ENCODE peak calls at places on chromosomes 6 and 20, in eight cellular contexts. F is ovary, X is stomach, P is IMR-90, Z is esophagus squamous epithelium, C is upper lobe of left lung, M is K562, W is esophagus muscularis mucosa. H is an unnamed sample.

GRCh38 chr6:81105998-81106397 is 646.5 kb downstream of the TENT5A start:
- DNase-seq in F (no peak), Z (no peak), C (no peak), X (no peak), M (no peak), P (no peak), W (no peak), H (no peak)

GRCh38 chr6:89984926-89985743 is 90.9 kb downstream of the GJA10 start:
- DNase-seq in C (peak), M (peak), W (no peak), F (no peak), Z (no peak), X (no peak), P (peak), H (peak)

GRCh38 chr20:17735206-17735804 is 35.5 kb downstream of the BANF2 start:
- DNase-seq in Z (no peak), X (no peak), P (peak), W (no peak), M (no peak), C (no peak), F (no peak), H (no peak)

GRCh38 chr6:24902782-24903181 is 33.0 kb downstream of the RIPOR2 start:
- DNase-seq in M (no peak), C (no peak), X (no peak), Z (no peak), P (peak), F (no peak), W (no peak), H (no peak)

GRCh38 chr6:75747371-75747984 is 1.6 kb upstream of the MYO6 start:
- DNase-seq in C (peak), W (no peak), Z (no peak), P (no peak), M (no peak), F (no peak), X (peak), H (no peak)

GRCh38 chr6:150667977-150668716 is 68.5 kb downstream of the PLEKHG1 start:
- DNase-seq in X (peak), W (no peak), P (peak), F (peak), M (no peak), Z (no peak), C (peak), H (peak)

GRCh38 chr20:20452254-20452676 is 84.4 kb downstream of the INSM1 start:
- DNase-seq in M (no peak), F (no peak), X (peak), W (no peak), Z (peak), P (peak), C (peak), H (peak)

GRCh38 chr20:1402149-1402548 is 9.3 kb upstream of the FKBP1A start:
- DNase-seq in P (peak), Z (no peak), F (no peak), M (no peak), X (no peak), W (peak), C (no peak), H (no peak)

GRCh38 chr6:108559884-108560462 is 744 bp upstream of the FOXO3 start:
- DNase-seq in X (peak), F (peak), C (peak), Z (no peak), P (peak), M (peak), W (peak), H (no peak)

GRCh38 chr6:31407699-31408098 is 4.3 kb downstream of the MICA start:
- DNase-seq in P (peak), Z (no peak), C (no peak), X (no peak), F (no peak), W (no peak), M (no peak), H (no peak)

GRCh38 chr20:56628015-56628872 is 862 bp upstream of the TFAP2C start:
- DNase-seq in P (no peak), F (no peak), M (no peak), C (peak), W (no peak), Z (no peak), X (no peak), H (no peak)

GRCh38 chr6:37507082-37507481 is 7.4 kb upstream of the CCDC167 start:
- DNase-seq in X (no peak), C (no peak), F (no peak), Z (no peak), W (no peak), M (no peak), P (no peak), H (no peak)

GRCh38 chr6:15274696-15275387 is 29.0 kb downstream of the JARID2 start:
- DNase-seq in F (no peak), M (no peak), P (peak), Z (no peak), C (no peak), W (no peak), X (no peak), H (peak)

GRCh38 chr20:33679758-33680485 is 5.7 kb upstream of the NECAB3 start:
- DNase-seq in W (no peak), Z (no peak), M (peak), C (no peak), F (peak), X (no peak), P (no peak), H (no peak)
- TF ChIP-seq POLR2A in W (no peak), Z (no peak), M (no peak), C (no peak), F (no peak), X (no peak), P (no peak), H (no peak)

GRCh38 chr6:44298864-44299263 is 14.3 kb downstream of the AARS2 start:
- DNase-seq in M (no peak), F (no peak), X (no peak), Z (no peak), W (no peak), C (no peak), P (no peak), H (no peak)

GRCh38 chr6:44298055-44298803 is 14.9 kb downstream of the AARS2 start:
- DNase-seq in M (no peak), Z (no peak), W (no peak), P (no peak), F (no peak), C (no peak), X (no peak), H (no peak)

GRCh38 chr6:44301782-44302564 is 11.2 kb downstream of the AARS2 start:
- DNase-seq in C (no peak), Z (no peak), W (no peak), P (no peak), M (no peak), F (no peak), X (no peak), H (no peak)

GRCh38 chr6:44301106-44301505 is 12.0 kb downstream of the AARS2 start:
- DNase-seq in C (no peak), F (no peak), M (no peak), Z (no peak), P (no peak), W (no peak), X (no peak), H (no peak)

DNA sequence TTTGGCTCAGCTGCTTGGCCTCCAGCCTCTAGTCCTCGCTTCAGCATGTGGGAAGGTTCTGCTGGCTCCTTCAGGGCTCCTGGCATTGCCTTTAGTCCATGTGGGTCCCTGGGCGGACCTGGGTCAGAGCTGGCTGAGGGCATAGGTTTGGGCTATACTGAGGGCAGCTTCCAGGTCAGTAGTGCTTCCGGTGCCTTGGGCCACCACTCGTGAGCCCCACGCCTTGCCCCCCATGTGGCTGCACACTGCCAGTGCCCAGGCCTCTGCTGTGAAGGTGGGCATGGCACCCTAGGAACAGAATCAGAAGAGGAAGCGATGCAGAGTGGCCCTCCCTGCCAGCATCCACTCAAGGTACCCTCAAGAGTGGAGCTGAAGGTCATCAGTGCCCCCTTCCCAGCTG is 12.7 kb downstream of the AARS2 start:
- DNase-seq in M (no peak), F (no peak), C (no peak), P (no peak), W (no peak), X (no peak), Z (no peak), H (no peak)
- H3K27ac ChIP-seq in M (no peak), F (no peak), C (no peak), P (no peak), W (no peak), X (no peak), Z (no peak), H (no peak)

GRCh38 chr6:149470948-149471347 is 13.9 kb downstream of the ZC3H12D start:
- DNase-seq in W (no peak), Z (no peak), M (no peak), F (no peak), X (no peak), C (no peak), P (no peak), H (no peak)

GRCh38 chr6:149474108-149474935 is 10.5 kb downstream of the ZC3H12D start:
- DNase-seq in Z (no peak), W (no peak), F (no peak), M (no peak), P (no peak), C (no peak), X (no peak), H (no peak)

GRCh38 chr6:149471801-149472200 is 13.0 kb downstream of the ZC3H12D start:
- DNase-seq in P (no peak), M (no peak), F (no peak), W (no peak), X (no peak), Z (no peak), C (no peak), H (no peak)

GRCh38 chr6:149472241-149472640 is 12.6 kb downstream of the ZC3H12D start:
- DNase-seq in Z (no peak), W (no peak), X (no peak), F (no peak), C (no peak), P (no peak), M (no peak), H (no peak)

GRCh38 chr6:149473080-149474052 is 11.4 kb downstream of the ZC3H12D start:
- DNase-seq in X (peak), P (no peak), Z (no peak), C (no peak), M (peak), F (no peak), W (no peak), H (no peak)
- TF ChIP-seq CTCF in X (peak), P (no peak), Z (peak), C (peak), M (no peak), F (no peak), W (no peak), H (no peak)

GRCh38 chr20:43460172-43460829 is 2.6 kb downstream of the SRSF6 start:
- DNase-seq in Z (no peak), P (no peak), X (no peak), M (no peak), C (no peak), W (no peak), F (no peak), H (no peak)
- TF ChIP-seq POLR2A in Z (no peak), P (no peak), X (no peak), M (peak), C (no peak), W (no peak), F (no peak), H (no peak)

DNA sequence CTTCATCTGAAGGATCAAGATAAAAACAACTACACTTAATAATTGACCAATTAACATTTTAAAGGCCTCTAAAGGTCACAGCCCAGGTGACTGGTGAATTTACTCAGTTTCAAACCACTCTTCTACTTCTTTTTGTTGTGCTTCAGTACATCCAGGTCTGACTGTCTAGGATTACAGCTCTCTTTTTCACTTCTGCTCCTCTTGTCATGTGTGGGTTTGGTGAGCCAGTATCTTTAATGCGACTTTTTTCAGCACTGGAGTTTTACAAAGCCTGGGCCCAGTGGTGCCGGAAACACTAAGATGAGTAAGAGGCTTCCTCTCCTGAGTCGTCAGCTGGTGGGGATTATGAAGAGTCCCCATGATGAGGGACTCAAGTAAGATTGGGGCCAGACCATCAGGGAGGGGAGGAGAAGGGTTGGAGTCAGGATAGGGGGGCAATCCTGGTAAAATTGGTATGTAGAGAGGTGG is 27.0 kb downstream of the HECA start:
- DNase-seq in F (no peak), M (no peak), P (no peak), C (no peak), Z (no peak), X (no peak), W (no peak), H (no peak)
- H3K27ac ChIP-seq in F (no peak), M (no peak), P (no peak), C (peak), Z (no peak), X (no peak), W (no peak), H (no peak)

GRCh38 chr6:146381486-146381885 is 162.1 kb upstream of the RAB32 start:
- DNase-seq in X (no peak), F (no peak), W (no peak), C (no peak), Z (no peak), M (no peak), P (no peak), H (no peak)
- TF ChIP-seq CTCF in X (no peak), F (no peak), W (no peak), C (no peak), Z (no peak), M (peak), P (no peak), H (no peak)

GRCh38 chr6:53451165-53451564 is 93.7 kb downstream of the GCLC start:
- DNase-seq in W (no peak), X (no peak), C (no peak), Z (no peak), M (no peak), F (no peak), P (no peak), H (no peak)
- TF ChIP-seq POLR2A in W (no peak), X (no peak), C (no peak), Z (no peak), M (no peak), F (no peak), P (no peak), H (no peak)

DNA sequence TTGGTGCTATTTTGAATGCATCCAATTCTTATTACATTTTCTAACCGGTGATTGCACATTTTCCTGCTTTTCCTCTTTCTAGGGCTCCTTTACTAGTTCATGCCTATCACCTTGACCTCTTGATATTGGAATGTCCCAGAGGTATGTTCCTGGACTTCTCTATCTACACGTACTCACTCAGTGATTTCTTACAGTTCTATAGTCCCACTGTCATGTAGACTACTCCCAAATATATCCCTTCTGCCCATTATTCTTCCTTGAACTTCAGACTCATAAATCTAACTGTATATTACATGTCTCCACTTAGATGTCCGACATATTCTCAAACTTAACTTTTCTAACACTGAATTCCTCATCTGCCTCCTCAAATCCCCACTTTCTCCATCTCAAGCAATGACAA is 7.2 kb upstream of the AHI1 start:
- DNase-seq in M (no peak), Z (no peak), W (no peak), F (no peak), X (no peak), P (no peak), C (no peak), H (no peak)
- H3K27ac ChIP-seq in M (no peak), Z (no peak), W (no peak), F (no peak), X (no peak), P (no peak), C (no peak), H (no peak)

DNA sequence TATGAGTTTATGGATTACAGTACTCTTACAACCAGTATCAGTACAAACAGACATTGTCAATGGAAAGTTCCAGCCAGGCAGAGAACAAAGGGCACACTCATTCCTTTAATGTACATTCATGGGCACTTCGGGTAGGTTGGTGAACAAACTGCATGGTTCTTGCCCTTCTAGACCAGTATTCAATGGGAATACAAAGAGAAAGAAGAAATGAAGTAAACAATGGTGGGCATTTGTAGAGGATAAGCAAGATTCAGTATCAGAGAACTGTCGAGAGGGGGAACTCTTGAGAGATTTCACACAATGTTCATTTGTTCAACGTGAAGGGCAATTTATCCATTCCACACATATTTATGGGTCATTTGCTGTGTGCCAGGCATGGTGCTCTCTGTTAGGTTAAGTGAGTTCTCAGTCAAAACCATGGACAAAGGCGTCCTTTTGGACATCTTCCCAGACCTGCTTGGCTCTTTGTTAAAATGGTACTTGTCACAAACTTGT is 714.8 kb downstream of the DHX35 start:
- DNase-seq in P (peak), F (no peak), X (no peak), M (no peak), Z (no peak), C (no peak), W (no peak), H (no peak)
- TF ChIP-seq CTCF in P (peak), F (no peak), X (no peak), M (no peak), Z (peak), C (peak), W (peak), H (peak)